ENCODE peak calls at places on chromosomes 2 and 18, in four cellular contexts. One of them, this sample, is unnamed.

GRCh38 chr2:130818809-130819208 is 17.9 kb upstream of the ARHGEF4 start:
- DNase-seq in left cardiac atrium: no peak
- DNase-seq in HS-27A: no peak
- DNase-seq in ELF-1: no peak
- DNase-seq in this sample: no peak

GRCh38 chr18:49020621-49021021 is 69.9 kb upstream of the SMAD7 start:
- DNase-seq in ELF-1: no peak
- DNase-seq in HS-27A: no peak
- DNase-seq in left cardiac atrium: peak
- DNase-seq in this sample: no peak

GRCh38 chr18:75408554-75409506 is 18.7 kb downstream of the SMIM21 start:
- DNase-seq in HS-27A: peak
- DNase-seq in ELF-1: no peak
- DNase-seq in left cardiac atrium: no peak
- DNase-seq in this sample: no peak

GRCh38 chr2:218985021-218985324 is at the start of gene FEV:
- DNase-seq in left cardiac atrium: no peak
- DNase-seq in ELF-1: no peak
- DNase-seq in HS-27A: no peak
- DNase-seq in this sample: no peak

GRCh38 chr2:86002375-86002774 is 103.3 kb downstream of the POLR1A start:
- DNase-seq in ELF-1: no peak
- DNase-seq in left cardiac atrium: no peak
- DNase-seq in HS-27A: no peak
- DNase-seq in this sample: peak

GRCh38 chr2:86249176-86249842 is 50.1 kb downstream of the MRPL35 start:
- DNase-seq in left cardiac atrium: no peak
- DNase-seq in ELF-1: no peak
- DNase-seq in HS-27A: no peak
- DNase-seq in this sample: no peak

GRCh38 chr2:70011335-70011734 is 49.9 kb upstream of the ASPRV1 start:
- DNase-seq in ELF-1: no peak
- DNase-seq in HS-27A: no peak
- DNase-seq in left cardiac atrium: no peak
- DNase-seq in this sample: no peak

GRCh38 chr2:7707723-7708122 is 790.5 kb downstream of the RNF144A start:
- DNase-seq in ELF-1: no peak
- DNase-seq in left cardiac atrium: no peak
- DNase-seq in HS-27A: no peak
- DNase-seq in this sample: no peak

GRCh38 chr18:47997338-47997780 is 66.9 kb upstream of the SMAD2 start:
- DNase-seq in left cardiac atrium: no peak
- DNase-seq in ELF-1: peak
- DNase-seq in HS-27A: no peak
- DNase-seq in this sample: no peak

GRCh38 chr2:7792031-7792651 is 874.9 kb downstream of the RNF144A start:
- DNase-seq in HS-27A: no peak
- DNase-seq in ELF-1: no peak
- DNase-seq in left cardiac atrium: peak
- DNase-seq in this sample: no peak

GRCh38 chr2:71892132-71892730 is 255.4 kb downstream of the CYP26B1 start:
- DNase-seq in HS-27A: no peak
- DNase-seq in left cardiac atrium: no peak
- DNase-seq in ELF-1: no peak
- DNase-seq in this sample: no peak

GRCh38 chr2:236359426-236359825 is 95.2 kb upstream of the ASB18 start:
- DNase-seq in HS-27A: no peak
- DNase-seq in left cardiac atrium: no peak
- DNase-seq in ELF-1: no peak
- DNase-seq in this sample: no peak

GRCh38 chr2:109486711-109487130 is 127.0 kb downstream of the SEPTIN10 start:
- DNase-seq in HS-27A: no peak
- DNase-seq in ELF-1: no peak
- DNase-seq in left cardiac atrium: no peak
- DNase-seq in this sample: no peak

GRCh38 chr2:11389551-11390528 is 45.4 kb upstream of the ROCK2 start:
- DNase-seq in ELF-1: no peak
- DNase-seq in left cardiac atrium: no peak
- DNase-seq in HS-27A: peak
- DNase-seq in this sample: no peak

GRCh38 chr2:173414823-173415322 is 60.2 kb downstream of the CDCA7 start:
- DNase-seq in HS-27A: no peak
- DNase-seq in left cardiac atrium: no peak
- DNase-seq in ELF-1: no peak
- DNase-seq in this sample: no peak

GRCh38 chr2:233331536-233331935 is 22.8 kb upstream of the DGKD start:
- DNase-seq in left cardiac atrium: peak
- DNase-seq in ELF-1: no peak
- DNase-seq in HS-27A: no peak
- DNase-seq in this sample: peak

GRCh38 chr2:144455979-144456378 is 63.9 kb downstream of the ZEB2 start:
- DNase-seq in left cardiac atrium: no peak
- DNase-seq in ELF-1: no peak
- DNase-seq in HS-27A: no peak
- DNase-seq in this sample: no peak

GRCh38 chr2:44136186-44136585 is 32.5 kb upstream of the PPM1B start:
- DNase-seq in left cardiac atrium: no peak
- DNase-seq in ELF-1: peak
- DNase-seq in HS-27A: peak
- DNase-seq in this sample: no peak

GRCh38 chr2:86029873-86030272 is 75.8 kb downstream of the POLR1A start:
- DNase-seq in HS-27A: no peak
- DNase-seq in ELF-1: no peak
- DNase-seq in left cardiac atrium: peak
- DNase-seq in this sample: peak

GRCh38 chr2:130759906-130760753 is 4.8 kb downstream of the AMER3 start:
- DNase-seq in ELF-1: no peak
- DNase-seq in HS-27A: no peak
- DNase-seq in left cardiac atrium: no peak
- DNase-seq in this sample: peak